ENCODE peak calls at places on chromosomes 13 and 19, in four cellular contexts. C is K562, W is GM12878, Q is endothelial cell of umbilical vein. O is an unnamed sample.
A peak's percentile ranks its signal among the peaks of the same experiment; 100 is the strongest.

GRCh38 chr19:49502866-49503581 is 6.8 kb downstream of the RPS11 start:
- DNase-seq in C (peak; percentile 81), W (no peak), Q (peak; percentile 83), O (peak; percentile 81)

GRCh38 chr13:21175656-21176194 is 627 bp downstream of the SKA3 start:
- DNase-seq in C (peak; percentile 15), W (no peak), Q (no peak), O (peak; percentile 28)

GRCh38 chr13:45490068-45490467 is 25.3 kb downstream of the COG3 start:
- DNase-seq in C (peak; percentile 18), W (no peak), Q (peak; percentile 14), O (no peak)

GRCh38 chr19:4428326-4428975 is 26.0 kb downstream of the CHAF1A start:
- DNase-seq in C (no peak), W (no peak), Q (no peak), O (no peak)

GRCh38 chr19:34838248-34838647 is 65.2 kb upstream of the ZNF599 start:
- DNase-seq in C (peak; percentile 45), W (no peak), Q (peak; percentile 10), O (no peak)

GRCh38 chr13:113960276-113960948 is 13.5 kb downstream of the C13orf46 start:
- DNase-seq in C (no peak), W (no peak), Q (no peak), O (no peak)

GRCh38 chr13:78032132-78032531 is 113.5 kb upstream of the EDNRB start:
- DNase-seq in C (no peak), W (no peak), Q (peak; percentile 96), O (no peak)

GRCh38 chr13:28718538-28719226 is at the start of gene SLC46A3:
- DNase-seq in C (peak; percentile 83), W (peak; percentile 88), Q (peak; percentile 99), O (peak; percentile 98)

GRCh38 chr19:33487901-33488817 is 33.4 kb downstream of the PEPD start:
- DNase-seq in C (no peak), W (no peak), Q (no peak), O (no peak)

GRCh38 chr13:108795841-108796240 is 166.4 kb downstream of the MYO16 start:
- DNase-seq in C (no peak), W (no peak), Q (no peak), O (peak; percentile 12)

GRCh38 chr13:70347947-70348620 is 239.8 kb upstream of the KLHL1 start:
- DNase-seq in C (no peak), W (no peak), Q (no peak), O (no peak)

GRCh38 chr13:51006067-51006800 is 96.6 kb downstream of the RNASEH2B start:
- DNase-seq in C (no peak), W (no peak), Q (no peak), O (no peak)

GRCh38 chr13:84137292-84137691 is 255.0 kb upstream of the SLITRK1 start:
- DNase-seq in C (no peak), W (peak; percentile 64), Q (no peak), O (no peak)

GRCh38 chr19:33311326-33311682 is 9.0 kb upstream of the CEBPA start:
- DNase-seq in C (peak; percentile 29), W (no peak), Q (no peak), O (no peak)

GRCh38 chr19:58585442-58586130 is 12.5 kb upstream of the MZF1 start:
- DNase-seq in C (peak; percentile 35), W (no peak), Q (no peak), O (peak; percentile 28)

GRCh38 chr13:112952759-112953541 is 16.1 kb upstream of the MCF2L start:
- DNase-seq in C (no peak), W (no peak), Q (no peak), O (no peak)

GRCh38 chr19:15964231-15964630 is 15.4 kb downstream of the OR10H4 start:
- DNase-seq in C (no peak), W (no peak), Q (no peak), O (no peak)

GRCh38 chr13:113187263-113187669 is 21.2 kb downstream of the PCID2 start:
- DNase-seq in C (peak; percentile 69), W (no peak), Q (peak; percentile 96), O (peak; percentile 100)

GRCh38 chr19:40954573-40954972 is 36.5 kb upstream of the CYP2B6 start:
- DNase-seq in C (peak; percentile 18), W (no peak), Q (no peak), O (no peak)

GRCh38 chr13:110017379-110017778 is 231.0 kb upstream of the IRS2 start:
- DNase-seq in C (no peak), W (no peak), Q (no peak), O (peak; percentile 95)

GRCh38 chr13:32063622-32064233 is 32.2 kb downstream of the FRY start:
- DNase-seq in C (no peak), W (no peak), Q (no peak), O (no peak)

GRCh38 chr13:32056316-32056715 is 24.7 kb downstream of the FRY start:
- DNase-seq in C (no peak), W (no peak), Q (no peak), O (no peak)

GRCh38 chr13:32059511-32059984 is 28.0 kb downstream of the FRY start:
- DNase-seq in C (no peak), W (no peak), Q (no peak), O (no peak)

DNA sequence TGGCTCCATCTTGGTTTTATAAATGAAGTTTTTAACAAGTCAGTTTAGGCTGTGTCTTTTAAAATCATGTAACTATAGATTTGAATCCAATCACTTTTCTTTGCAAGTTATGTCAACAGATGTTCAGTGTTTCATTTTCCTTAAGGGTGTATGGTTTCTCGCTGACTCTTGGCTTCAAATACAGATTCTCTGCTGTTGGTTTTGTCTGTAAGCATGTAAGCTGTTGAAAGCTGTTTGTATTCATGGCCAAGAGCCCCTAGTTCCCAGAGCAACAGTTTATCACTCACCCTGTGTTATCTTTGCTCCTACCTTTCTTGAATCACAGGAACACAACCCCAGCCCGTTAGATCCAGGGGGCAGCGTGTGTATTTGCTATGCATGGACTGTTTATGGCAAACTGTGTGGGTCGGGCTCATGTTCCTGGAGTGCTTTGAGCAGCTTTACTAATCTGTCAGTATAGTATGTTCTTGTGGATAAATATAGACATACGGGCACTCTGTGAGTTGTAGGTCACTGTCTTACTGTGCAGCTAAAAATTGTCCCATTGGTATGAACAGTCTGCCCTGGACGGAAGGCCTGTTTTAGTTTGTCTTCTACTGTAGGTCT is 28.8 kb downstream of the FRY start:
- DNase-seq in C (no peak), W (no peak), Q (no peak), O (peak; percentile 14)
- H3K27ac ChIP-seq in C (no peak overlapping the region), W (no peak overlapping the region), Q (no peak overlapping the region), O (no peak overlapping the region)

DNA sequence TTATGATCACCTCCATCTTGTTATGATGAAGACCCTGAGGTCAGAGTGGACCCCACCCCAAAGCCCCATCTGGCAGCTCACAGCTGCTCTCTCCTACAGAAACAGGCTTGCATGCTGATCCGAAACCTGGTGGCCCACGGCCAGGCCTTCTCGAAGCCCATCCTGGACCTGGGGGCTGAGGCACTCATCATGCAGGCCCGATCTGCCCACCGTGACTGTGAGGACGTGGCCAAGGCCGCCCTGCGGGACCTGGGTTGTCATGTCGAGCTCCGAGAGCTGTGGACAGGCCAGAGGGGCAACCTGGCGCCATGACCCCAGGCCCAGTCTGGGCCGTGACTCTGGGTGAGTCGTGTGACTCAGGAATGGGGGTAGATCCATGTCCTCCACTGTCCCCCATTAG is 6.5 kb upstream of the SLC25A42 start:
- DNase-seq in C (no peak), W (no peak), Q (no peak), O (no peak)
- TF ChIP-seq FOS in C (no peak), W (no peak), Q (no peak), O (no peak)

GRCh38 chr19:897442-898039 is 4.3 kb downstream of the RNU6-9 start:
- DNase-seq in C (no peak), W (no peak), Q (no peak), O (no peak)
- H3K27ac ChIP-seq in C (no peak overlapping the region), W (no peak overlapping the region), Q (no peak overlapping the region), O (no peak overlapping the region)

GRCh38 chr13:33172400-33172799 is 113.2 kb downstream of the STARD13 start:
- DNase-seq in C (no peak), W (no peak), Q (no peak), O (no peak)
- TF ChIP-seq FOS in C (no peak), W (no peak), Q (no peak), O (no peak)

GRCh38 chr19:7928741-7929701 is 3.1 kb upstream of the CTXN1 start:
- DNase-seq in C (peak; percentile 76), W (no peak), Q (peak; percentile 65), O (peak; percentile 88)

GRCh38 chr19:7932276-7932929 is 6.5 kb upstream of the CTXN1 start:
- DNase-seq in C (no peak), W (no peak), Q (no peak), O (no peak)

GRCh38 chr19:7932930-7933300 is 7.0 kb upstream of the CTXN1 start:
- DNase-seq in C (no peak), W (no peak), Q (no peak), O (no peak)

GRCh38 chr19:7931221-7932061 is 5.5 kb upstream of the CTXN1 start:
- DNase-seq in C (no peak), W (no peak), Q (no peak), O (no peak)

GRCh38 chr19:7930765-7931164 is 4.8 kb upstream of the CTXN1 start:
- DNase-seq in C (no peak), W (no peak), Q (no peak), O (no peak)
- H3K27ac ChIP-seq in C (no peak overlapping the region), W (no peak overlapping the region), Q (no peak overlapping the region), O (no peak overlapping the region)

GRCh38 chr13:96229356-96229755 is 139.4 kb downstream of the HS6ST3 start:
- DNase-seq in C (peak; percentile 28), W (no peak), Q (peak; percentile 38), O (no peak)
- TF ChIP-seq FOS in C (no peak), W (no peak), Q (no peak), O (no peak)

GRCh38 chr19:18431351-18432197 is 6.4 kb downstream of the ISYNA1 start:
- DNase-seq in C (no peak), W (no peak), Q (no peak), O (no peak)

GRCh38 chr19:18429717-18430416 is 8.1 kb downstream of the ISYNA1 start:
- DNase-seq in C (no peak), W (no peak), Q (no peak), O (no peak)

GRCh38 chr19:18428837-18429674 is 8.9 kb downstream of the ISYNA1 start:
- DNase-seq in C (peak; percentile 94), W (no peak), Q (peak; percentile 80), O (peak; percentile 72)

GRCh38 chr19:18432275-18433038 is 5.5 kb downstream of the ISYNA1 start:
- DNase-seq in C (no peak), W (no peak), Q (no peak), O (no peak)

DNA sequence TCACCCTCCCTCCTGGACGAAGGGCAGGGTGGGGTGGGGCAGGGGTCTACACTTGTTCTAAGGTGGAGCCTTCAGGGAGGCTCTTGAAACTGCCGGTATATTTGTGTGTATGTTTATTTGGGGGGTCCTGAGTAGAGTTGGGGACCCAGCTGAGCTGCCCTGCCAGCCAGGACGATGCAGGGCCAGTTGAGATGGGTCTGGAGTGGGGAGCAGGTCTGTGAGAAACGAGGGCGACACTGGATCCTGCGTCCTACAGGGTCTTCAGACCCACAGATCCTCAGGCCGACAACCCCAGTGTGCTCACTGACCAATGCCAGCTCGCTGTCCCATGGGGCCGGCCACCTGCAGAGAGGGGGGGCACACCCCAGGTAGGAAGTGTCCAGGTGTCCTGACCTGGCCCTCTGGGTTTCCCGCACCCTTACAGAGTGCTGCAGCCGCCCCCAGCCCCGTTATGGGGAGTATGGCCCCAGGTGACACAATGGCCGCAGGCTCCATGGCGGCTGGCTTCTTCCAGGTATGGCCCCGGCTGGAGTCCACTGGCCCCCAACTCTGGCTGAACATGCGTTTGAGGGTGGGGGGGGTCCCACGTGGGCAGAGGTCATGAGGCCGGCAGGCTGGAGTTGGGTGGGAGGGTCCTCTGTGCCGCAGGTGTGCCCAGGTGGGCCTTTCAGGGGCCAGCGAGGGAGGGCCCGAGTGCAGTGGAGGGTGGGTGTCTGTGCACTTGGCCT is 7.4 kb downstream of the ISYNA1 start:
- DNase-seq in C (no peak), W (no peak), Q (no peak), O (no peak)
- H3K27ac ChIP-seq in C (no peak overlapping the region), W (no peak overlapping the region), Q (no peak overlapping the region), O (no peak overlapping the region)

GRCh38 chr19:54023191-54023590 is 31.8 kb downstream of the CACNG6 start:
- DNase-seq in C (no peak), W (no peak), Q (no peak), O (no peak)
- TF ChIP-seq FOS in C (no peak), W (no peak), Q (no peak), O (no peak)